ENCODE peak calls at places on chromosomes 7 and 10, in nine cellular contexts. Y, Q, U, E, N, Z, P, I and M are unnamed samples. For H3K36me3, the result is how much of the 10 kb centered on the place peaks cover.

GRCh38 chr7:92092210-92092609 is 42.1 kb downstream of the CYP51A1 start:
- DNase-seq in Y (no peak), Q (no peak), U (no peak), E (no peak), N (no peak), Z (no peak), P (no peak), I (no peak), M (no peak)

GRCh38 chr7:132065193-132065972 is 509.0 kb upstream of the PODXL start:
- DNase-seq in Y (no peak), Q (no peak), U (peak), E (peak), N (peak), Z (peak), P (peak), I (no peak), M (no peak)

GRCh38 chr7:41052736-41053135 is 650.2 kb downstream of the INHBA start:
- DNase-seq in Y (no peak), Q (no peak), U (no peak), E (no peak), N (no peak), Z (no peak), P (no peak), I (no peak), M (no peak)

GRCh38 chr7:85041599-85042216 is 145.1 kb downstream of the SEMA3D start:
- DNase-seq in Y (peak), Q (peak), U (no peak), E (peak), N (peak), Z (peak), P (peak), I (peak), M (peak)

GRCh38 chr10:59877191-59877671 is 29.1 kb downstream of the CCDC6 start:
- DNase-seq in Y (no peak), Q (no peak), U (no peak), E (no peak), N (peak), Z (no peak), P (no peak), I (no peak), M (no peak)

GRCh38 chr7:155310425-155311114 is 12.9 kb downstream of the INSIG1 start:
- DNase-seq in Y (no peak), Q (no peak), U (no peak), E (no peak), N (no peak), Z (no peak), P (no peak), I (no peak), M (no peak)

GRCh38 chr10:43939939-43940810 is 291.5 kb upstream of the ZNF32 start:
- DNase-seq in Y (no peak), Q (no peak), U (no peak), E (no peak), N (no peak), Z (no peak), P (no peak), I (peak), M (no peak)

GRCh38 chr10:110010076-110011069 is 2.6 kb downstream of the ADD3 start:
- DNase-seq in Y (no peak), Q (peak), U (no peak), E (no peak), N (no peak), Z (no peak), P (no peak), I (no peak), M (no peak)

GRCh38 chr7:25384820-25385560 is 156.7 kb upstream of the NPVF start:
- DNase-seq in Y (no peak), Q (no peak), U (no peak), E (no peak), N (no peak), Z (no peak), P (no peak), I (no peak), M (no peak)

GRCh38 chr10:103513383-103514060 is 20.0 kb downstream of the NEURL1 start:
- DNase-seq in Y (peak), Q (no peak), U (no peak), E (no peak), N (no peak), Z (no peak), P (no peak), I (peak), M (no peak)

GRCh38 chr10:82288461-82288881 is 413.5 kb downstream of the NRG3 start:
- DNase-seq in Y (no peak), Q (no peak), U (no peak), E (no peak), N (no peak), Z (no peak), P (no peak), I (no peak), M (no peak)

GRCh38 chr7:6121141-6121540 is 90.0 kb downstream of the ANKRD61 start:
- DNase-seq in Y (no peak), Q (no peak), U (no peak), E (no peak), N (no peak), Z (no peak), P (no peak), I (no peak), M (no peak)

GRCh38 chr7:69403169-69403568 is 195.1 kb upstream of the AUTS2 start:
- DNase-seq in Y (no peak), Q (no peak), U (no peak), E (no peak), N (no peak), Z (no peak), P (no peak), I (peak), M (no peak)

GRCh38 chr7:139683137-139683871 is 94.5 kb downstream of the HIPK2 start:
- DNase-seq in Y (no peak), Q (no peak), U (no peak), E (no peak), N (no peak), Z (no peak), P (no peak), I (no peak), M (no peak)

GRCh38 chr10:120041807-120042545 is 149.4 kb downstream of the SEC23IP start:
- DNase-seq in Y (no peak), Q (no peak), U (no peak), E (no peak), N (no peak), Z (no peak), P (no peak), I (no peak), M (no peak)

GRCh38 chr10:130739016-130739756 is 572.3 kb downstream of the TCERG1L start:
- DNase-seq in Y (peak), Q (no peak), U (peak), E (no peak), N (no peak), Z (no peak), P (no peak), I (peak), M (no peak)

GRCh38 chr10:119205926-119206602 is 1.3 kb upstream of the GRK5 start:
- DNase-seq in Y (peak), Q (peak), U (peak), E (peak), N (no peak), Z (no peak), P (peak), I (peak), M (peak)

GRCh38 chr10:514137-514671 is 175.3 kb downstream of the DIP2C start:
- DNase-seq in Y (no peak), Q (no peak), U (peak), E (no peak), N (no peak), Z (no peak), P (no peak), I (peak), M (peak)

GRCh38 chr7:27130540-27131389 is at the start of gene HOXA4:
- DNase-seq in Y (peak), Q (peak), U (peak), E (peak), N (peak), Z (no peak), P (peak), I (peak), M (peak)

GRCh38 chr10:36173364-36173763 is 531.3 kb upstream of the FZD8 start:
- DNase-seq in Y (no peak), Q (no peak), U (no peak), E (peak), N (peak), Z (no peak), P (no peak), I (no peak), M (no peak)

GRCh38 chr10:110461530-110461929 is 36.2 kb upstream of the DUSP5 start:
- DNase-seq in Y (no peak), Q (no peak), U (no peak), E (no peak), N (no peak), Z (no peak), P (no peak), I (peak), M (no peak)

GRCh38 chr10:52410916-52411315 is 96.8 kb downstream of the DKK1 start:
- DNase-seq in Y (no peak), Q (no peak), U (no peak), E (no peak), N (no peak), Z (no peak), P (no peak), I (peak), M (no peak)

DNA sequence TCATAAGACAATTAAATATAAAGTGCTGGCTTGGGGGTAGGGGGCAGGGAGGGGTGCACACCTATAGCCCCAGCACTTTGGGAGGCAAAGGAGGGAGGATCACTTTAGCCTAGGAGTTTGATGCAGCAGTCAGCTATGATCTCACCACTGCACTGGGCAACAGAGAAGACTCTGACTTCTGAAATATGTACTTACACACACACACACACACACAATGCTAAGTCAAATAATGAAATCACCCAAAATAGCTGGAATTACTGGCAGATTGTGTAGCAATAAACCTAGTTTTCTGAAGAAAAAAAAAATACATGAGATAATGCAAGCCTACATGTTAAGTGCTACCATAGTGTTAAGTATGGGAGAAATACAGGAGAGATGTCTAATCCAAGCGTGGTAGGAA is 74.1 kb downstream of the IGF2BP3 start:
- DNase-seq in Y (no peak), Q (no peak), U (no peak), E (no peak), N (no peak), Z (no peak), P (no peak), I (no peak), M (no peak)
- H3K36me3 ChIP-seq in Y (under half), Q (under half), U (under half), E (under half), N (under half), Z (under half), P (under half), I (under half), M (under half)

DNA sequence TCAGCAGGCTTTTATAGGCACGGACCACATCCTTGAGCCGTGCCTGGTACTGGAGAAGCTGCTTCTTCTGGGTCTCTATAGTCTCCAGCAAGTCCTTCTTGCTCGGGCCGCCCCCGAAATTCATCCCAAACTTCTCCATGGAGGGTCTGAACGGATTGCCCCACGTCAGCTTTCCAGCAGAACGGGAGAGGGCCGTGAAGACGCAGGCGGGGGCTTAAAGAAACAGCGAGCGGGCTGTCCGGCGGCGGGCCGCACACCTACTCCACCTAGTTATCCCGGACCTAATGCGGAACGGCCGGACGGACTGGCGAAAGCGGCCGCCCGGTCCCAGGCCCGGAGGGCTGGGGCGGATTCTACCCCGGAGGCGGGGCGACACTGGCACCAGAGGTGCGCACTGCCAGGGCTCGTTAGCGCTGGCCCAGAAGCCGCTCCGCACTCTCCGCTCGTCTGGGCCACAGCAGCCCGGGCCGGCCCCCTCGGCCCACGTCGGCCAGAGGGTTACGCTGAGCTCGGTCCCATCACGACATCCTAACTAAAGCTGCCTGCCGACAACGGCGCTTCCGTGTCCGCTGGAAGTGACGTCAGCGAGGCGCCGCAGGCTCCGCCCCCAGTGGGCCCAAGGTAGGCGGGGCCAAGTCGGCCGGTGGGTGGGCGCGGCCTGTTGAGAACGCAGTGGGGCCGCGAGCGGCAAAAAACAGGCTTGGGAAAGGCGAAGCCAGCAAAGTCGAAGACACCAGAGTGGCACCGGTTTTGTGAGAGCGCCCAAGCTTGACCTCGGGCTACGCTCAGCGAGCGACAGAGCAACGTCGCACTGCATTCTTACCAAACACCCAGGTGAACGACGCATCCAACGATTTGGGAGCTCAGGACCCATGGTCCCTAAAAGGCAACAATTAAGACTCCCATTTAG is at the start of gene GCC1:
- DNase-seq in Y (peak), Q (peak), U (peak), E (peak), N (peak), Z (peak), P (peak), I (peak), M (peak)
- H3K27ac ChIP-seq in Y (peak), Q (peak), U (peak), E (peak), N (peak), Z (peak), P (peak), I (peak), M (peak)

DNA sequence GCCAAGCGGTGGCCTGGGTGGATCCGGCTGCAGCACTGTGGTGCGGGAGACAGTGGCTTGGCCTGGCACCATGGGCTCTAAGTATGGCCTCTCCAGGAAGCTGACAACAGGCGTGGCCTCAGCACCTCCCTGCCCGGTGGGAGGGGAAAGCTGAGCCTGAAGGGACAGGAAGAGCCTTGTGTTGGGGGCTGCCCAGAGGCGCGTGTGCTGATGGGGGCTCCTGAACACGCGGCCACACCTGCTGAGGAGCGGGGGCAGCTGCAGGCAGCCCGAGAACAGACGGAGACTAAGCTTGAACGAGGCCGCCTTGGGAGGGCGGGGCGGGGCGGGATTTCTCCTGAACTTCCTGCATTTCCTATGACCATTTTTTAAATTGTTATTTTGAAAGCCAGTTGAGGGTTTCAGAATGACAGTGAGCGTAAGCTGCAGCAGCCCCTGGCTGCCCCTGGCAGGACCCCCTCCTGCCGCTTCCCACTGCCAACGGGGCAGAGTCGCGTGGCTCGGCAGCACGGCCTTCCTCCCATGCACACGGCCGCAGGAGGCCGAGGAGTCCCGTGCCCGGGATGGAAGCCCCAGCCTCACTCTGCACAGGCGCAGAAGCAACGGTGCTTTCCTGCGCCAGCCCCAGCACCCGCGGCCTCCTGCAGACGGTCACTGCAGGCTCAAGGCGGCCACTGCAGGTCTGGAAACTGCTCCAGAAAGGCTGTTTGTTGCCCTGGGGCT is 43.2 kb downstream of the DPYSL4 start:
- DNase-seq in Y (no peak), Q (peak), U (no peak), E (peak), N (peak), Z (no peak), P (no peak), I (peak), M (no peak)
- TF ChIP-seq POLR2A in Y (no peak), Q (no peak), U (no peak), E (no peak), N (no peak), Z (no peak), P (no peak), I (no peak), M (no peak)

GRCh38 chr7:47145326-47145725 is 436.6 kb downstream of the TNS3 start:
- DNase-seq in Y (no peak), Q (no peak), U (no peak), E (no peak), N (no peak), Z (no peak), P (no peak), I (no peak), M (no peak)
- H3K36me3 ChIP-seq in Y (under half), Q (under half), U (under half), E (under half), N (under half), Z (under half), P (under half), I (under half), M (under half)

GRCh38 chr10:124291009-124291671 is 127.6 kb downstream of the OAT start:
- DNase-seq in Y (peak), Q (no peak), U (peak), E (peak), N (no peak), Z (no peak), P (peak), I (peak), M (peak)
- H3K27ac ChIP-seq in Y (no peak), Q (peak), U (peak), E (no peak), N (no peak), Z (no peak), P (no peak), I (peak), M (no peak)

DNA sequence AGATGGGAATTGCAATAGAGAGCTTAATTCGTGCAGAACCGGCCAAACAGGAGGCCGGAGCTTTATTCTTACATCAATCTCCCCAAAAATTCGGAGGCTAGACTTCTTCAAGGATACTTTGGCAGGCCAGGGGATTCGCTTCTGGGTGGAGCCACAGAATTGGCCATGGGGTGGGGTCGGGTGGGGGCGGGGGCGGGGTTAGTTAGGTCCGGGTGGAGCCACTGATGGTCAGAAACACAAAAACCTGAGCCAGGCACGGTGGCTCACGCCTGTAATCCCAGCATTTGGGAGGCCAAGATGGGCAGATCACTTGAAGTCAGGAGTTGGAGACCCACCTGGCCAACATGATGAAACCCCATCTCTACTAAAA is 87.5 kb downstream of the SEPTIN14 start:
- DNase-seq in Y (peak), Q (no peak), U (no peak), E (no peak), N (no peak), Z (no peak), P (no peak), I (no peak), M (no peak)
- TF ChIP-seq POLR2A in Y (no peak), Q (no peak), U (no peak), E (no peak), N (no peak), Z (no peak), P (no peak), I (no peak), M (no peak)

DNA sequence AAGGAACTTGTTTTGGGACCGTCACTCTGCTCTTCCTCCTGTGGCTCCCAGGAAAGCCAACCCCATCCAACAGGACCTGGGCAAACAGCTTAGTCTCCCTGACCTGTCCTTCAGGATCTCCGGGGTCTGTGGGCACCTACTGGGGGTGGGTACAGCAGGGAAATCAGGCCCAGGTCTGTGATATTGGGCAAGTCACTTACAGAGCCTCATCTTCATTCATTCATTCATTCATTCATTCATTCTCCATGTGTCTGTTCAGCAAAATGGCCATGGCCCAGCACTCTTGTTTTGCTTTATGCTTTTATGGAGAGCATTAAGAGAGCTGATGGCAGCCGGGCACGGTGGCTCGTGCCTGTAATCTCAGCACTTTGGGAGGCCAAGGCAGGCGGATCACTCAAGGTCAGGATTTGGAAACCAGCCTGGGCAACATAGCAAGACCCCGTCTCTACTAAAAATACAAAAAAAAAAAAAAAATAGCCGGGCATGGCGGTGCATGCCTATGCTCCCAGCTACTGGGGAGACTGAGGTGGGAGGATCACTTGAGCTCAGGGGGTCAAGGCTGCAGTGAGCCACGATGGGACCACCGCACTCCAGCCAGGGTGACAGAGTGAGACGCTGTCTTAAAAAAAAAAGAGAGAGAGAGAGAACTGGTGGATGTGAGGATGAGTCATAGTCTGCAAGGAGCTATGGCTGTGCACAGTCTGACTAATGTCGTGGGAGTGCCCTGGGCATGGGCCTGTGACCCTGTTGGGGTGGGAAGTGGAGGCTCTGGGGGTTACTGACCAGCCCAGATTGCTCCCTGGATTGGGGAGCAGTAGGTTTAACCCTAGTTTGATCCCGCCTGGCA is 54.3 kb downstream of the CLIP2 start:
- DNase-seq in Y (no peak), Q (no peak), U (no peak), E (no peak), N (peak), Z (peak), P (no peak), I (no peak), M (no peak)
- H3K36me3 ChIP-seq in Y (under half), Q (under half), U (under half), E (under half), N (under half), Z (under half), P (under half), I (under half), M (under half)

GRCh38 chr10:5447611-5448071 is 35.3 kb downstream of the NET1 start:
- DNase-seq in Y (no peak), Q (no peak), U (no peak), E (no peak), N (peak), Z (no peak), P (no peak), I (no peak), M (no peak)

GRCh38 chr10:5449227-5449626 is 36.9 kb downstream of the NET1 start:
- DNase-seq in Y (no peak), Q (no peak), U (no peak), E (no peak), N (peak), Z (no peak), P (no peak), I (no peak), M (no peak)

GRCh38 chr10:5447071-5447470 is 34.7 kb downstream of the NET1 start:
- DNase-seq in Y (no peak), Q (no peak), U (no peak), E (no peak), N (peak), Z (no peak), P (no peak), I (no peak), M (no peak)

GRCh38 chr10:5449823-5450222 is 37.5 kb downstream of the NET1 start:
- DNase-seq in Y (no peak), Q (no peak), U (no peak), E (no peak), N (peak), Z (no peak), P (no peak), I (no peak), M (no peak)

GRCh38 chr10:5448333-5449048 is 36.1 kb downstream of the NET1 start:
- DNase-seq in Y (no peak), Q (no peak), U (no peak), E (no peak), N (peak), Z (no peak), P (no peak), I (no peak), M (no peak)
- H3K27ac ChIP-seq in Y (peak), Q (peak), U (peak), E (peak), N (peak), Z (no peak), P (peak), I (no peak), M (peak)